ENCODE peak calls at places on chromosomes 3 and 15, in ten cellular contexts. L is IMR-90, K is bronchial epithelial cell, B is AG10803, F is keratinocyte, A is GM12865, J is tibial artery, Q is NB4, P is stomach, Y is adrenal gland. E is an unnamed sample.

GRCh38 chr15:82132742-82133141 is 86.9 kb upstream of the MEX3B start:
- DNase-seq in B (peak; percentile 91), F (peak; percentile 5), Q (no peak), P (no peak), A (no peak), J (no peak), L (peak; percentile 93), K (peak; percentile 96), Y (no peak), E (peak; percentile 89)

GRCh38 chr3:183591881-183592521 is 36.5 kb upstream of the KLHL6 start:
- DNase-seq in B (peak; percentile 13), A (peak; percentile 84), P (no peak), L (no peak), Y (no peak), Q (peak; percentile 23), K (peak; percentile 8), J (no peak), F (no peak), E (no peak)

GRCh38 chr3:127628788-127629456 is at the start of gene PODXL2:
- DNase-seq in K (no peak), B (peak; percentile 56), Y (peak; percentile 61), P (peak; percentile 55), F (no peak), L (peak; percentile 52), A (peak; percentile 53), Q (no peak), J (no peak), E (peak; percentile 40)

GRCh38 chr3:171811059-171811912 is 1.0 kb upstream of the PLD1 start:
- DNase-seq in Q (peak; percentile 93), B (peak; percentile 100), L (peak; percentile 99), K (peak; percentile 98), A (no peak), J (peak; percentile 81), Y (no peak), P (no peak), F (no peak), E (peak; percentile 90)

GRCh38 chr3:6528951-6529350 is 332.0 kb upstream of the GRM7 start:
- DNase-seq in A (peak; percentile 34), B (no peak), Q (no peak), F (no peak), K (peak; percentile 37), L (no peak), Y (no peak), J (no peak), P (no peak), E (no peak)

GRCh38 chr15:99450896-99451358 is 114.9 kb upstream of the MEF2A start:
- DNase-seq in L (no peak), Y (peak; percentile 68), K (peak; percentile 75), J (peak; percentile 78), Q (peak; percentile 49), A (peak; percentile 61), P (peak; percentile 46), F (no peak), B (peak; percentile 29), E (peak; percentile 46)

GRCh38 chr3:195849322-195850074 is 37.8 kb upstream of the MUC4 start:
- DNase-seq in K (no peak), Y (no peak), B (no peak), Q (no peak), L (no peak), F (no peak), P (no peak), J (no peak), A (peak; percentile 62), E (no peak)

GRCh38 chr3:124558898-124559649 is 171.2 kb upstream of the UMPS start:
- DNase-seq in P (peak; percentile 84), L (peak; percentile 96), Q (no peak), J (peak; percentile 97), B (peak; percentile 93), A (no peak), F (no peak), K (peak; percentile 90), Y (peak; percentile 80), E (peak; percentile 94)

GRCh38 chr15:48785195-48785594 is 25.7 kb downstream of the CEP152 start:
- DNase-seq in F (no peak), K (no peak), B (peak; percentile 31), P (no peak), L (no peak), A (no peak), J (no peak), Q (no peak), Y (no peak), E (no peak)

GRCh38 chr15:38819343-38819858 is 254.8 kb upstream of the RASGRP1 start:
- DNase-seq in Y (no peak), A (peak; percentile 42), F (no peak), K (no peak), J (no peak), Q (no peak), P (no peak), B (no peak), L (no peak), E (peak; percentile 30)

GRCh38 chr3:179837374-179837773 is 184.5 kb downstream of the USP13 start:
- DNase-seq in Q (peak; percentile 19), P (no peak), K (peak; percentile 10), J (no peak), L (peak; percentile 24), Y (no peak), B (peak; percentile 12), F (no peak), A (no peak), E (peak; percentile 17)

GRCh38 chr3:153285194-153285641 is 123.2 kb downstream of the RAP2B start:
- DNase-seq in J (no peak), Q (peak; percentile 16), Y (no peak), L (peak; percentile 34), B (peak; percentile 54), K (peak; percentile 74), A (no peak), F (no peak), P (no peak), E (peak; percentile 44)
- TF ChIP-seq CTCF in J (no peak), Q (no peak), Y (no peak), L (no peak), B (peak; percentile 30), K (no peak), A (no peak), F (no peak), P (no peak), E (peak; percentile 14)

GRCh38 chr3:53132347-53132746 is 2.1 kb upstream of the RFT1 start:
- DNase-seq in Y (no peak), Q (no peak), A (no peak), P (no peak), F (no peak), L (no peak), B (no peak), K (no peak), J (no peak), E (no peak)

GRCh38 chr3:53130179-53131135 is at the start of gene RFT1:
- DNase-seq in L (peak; percentile 94), Q (peak; percentile 96), K (peak; percentile 86), A (peak; percentile 98), F (no peak), P (peak; percentile 100), B (peak; percentile 96), J (peak; percentile 99), Y (peak; percentile 97), E (peak; percentile 96)

GRCh38 chr3:53134631-53135232 is 4.5 kb upstream of the RFT1 start:
- DNase-seq in K (peak; percentile 58), P (peak; percentile 94), B (peak; percentile 60), Y (peak; percentile 75), J (peak; percentile 85), A (peak; percentile 87), L (peak; percentile 63), F (no peak), Q (peak; percentile 84), E (peak; percentile 63)

GRCh38 chr3:53129344-53129743 is 891 bp downstream of the RFT1 start:
- DNase-seq in P (no peak), K (no peak), Y (no peak), B (no peak), L (no peak), Q (peak; percentile 12), J (no peak), F (no peak), A (peak; percentile 14), E (no peak)

GRCh38 chr3:53131136-53131495 is 881 bp upstream of the RFT1 start:
- DNase-seq in F (no peak), P (no peak), L (no peak), Q (no peak), K (no peak), Y (no peak), B (no peak), A (no peak), J (peak; percentile 25), E (no peak)
- H3K4me3 ChIP-seq in F (peak overlapping the region; percentile 98), P (peak overlapping the region; percentile 98), L (no peak overlapping the region), Q (peak overlapping the region; percentile 100), K (no peak overlapping the region), Y (peak overlapping the region; percentile 73), B (peak overlapping the region; percentile 95), A (peak overlapping the region; percentile 90), J (peak overlapping the region; percentile 89), E (no peak overlapping the region)

GRCh38 chr15:27059610-27060202 is 88.7 kb downstream of the GABRG3 start:
- DNase-seq in B (peak; percentile 37), J (no peak), K (peak; percentile 17), Q (peak; percentile 56), A (peak; percentile 15), P (no peak), F (no peak), Y (peak; percentile 61), L (peak; percentile 11), E (peak; percentile 30)
- TF ChIP-seq CTCF in B (peak; percentile 61), J (peak; percentile 36), K (peak; percentile 36), Q (peak; percentile 61), A (peak; percentile 29), P (no peak), F (peak; percentile 37), Y (peak; percentile 45), L (peak; percentile 27), E (peak; percentile 51)

GRCh38 chr15:29924750-29925149 is 102.5 kb upstream of the TJP1 start:
- DNase-seq in K (peak; percentile 74), J (peak; percentile 66), L (peak; percentile 83), A (no peak), Y (no peak), F (peak; percentile 77), Q (no peak), P (no peak), B (peak; percentile 71), E (peak; percentile 66)

GRCh38 chr15:29925227-29926082 is 103.2 kb upstream of the TJP1 start:
- DNase-seq in J (peak; percentile 87), K (peak; percentile 96), Q (peak; percentile 60), B (peak; percentile 55), Y (peak; percentile 55), L (peak; percentile 80), P (peak; percentile 38), A (peak; percentile 50), F (peak; percentile 91), E (peak; percentile 83)

GRCh38 chr15:29921130-29921601 is 98.9 kb upstream of the TJP1 start:
- DNase-seq in Q (no peak), K (peak; percentile 82), P (no peak), Y (no peak), F (peak; percentile 87), J (no peak), B (no peak), L (no peak), A (no peak), E (no peak)

GRCh38 chr15:29922191-29922590 is 99.9 kb upstream of the TJP1 start:
- DNase-seq in K (no peak), Y (no peak), F (no peak), A (no peak), Q (no peak), P (no peak), L (no peak), B (no peak), J (no peak), E (no peak)

DNA sequence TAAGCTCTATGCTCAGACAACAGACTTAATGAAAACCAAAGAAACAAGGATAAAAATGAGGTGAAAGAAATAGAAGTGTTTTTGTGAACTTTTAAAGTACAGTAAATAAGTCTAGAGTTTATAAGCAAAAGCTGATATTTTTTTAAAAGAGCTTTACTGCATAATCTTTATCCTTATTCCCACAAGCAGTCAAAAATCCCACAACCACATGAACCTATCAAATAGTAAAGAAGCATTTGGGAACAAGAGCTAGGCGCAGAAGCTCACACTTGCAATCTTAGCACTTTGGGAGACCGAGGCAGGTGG is 103.8 kb upstream of the TJP1 start:
- DNase-seq in L (no peak), P (no peak), Y (no peak), F (no peak), B (no peak), A (no peak), Q (no peak), K (no peak), J (no peak), E (no peak)
- H3K4me3 ChIP-seq in L (no peak overlapping the region), P (no peak overlapping the region), Y (no peak overlapping the region), F (no peak overlapping the region), B (no peak overlapping the region), A (no peak overlapping the region), Q (no peak overlapping the region), K (no peak overlapping the region), J (no peak overlapping the region), E (no peak overlapping the region)

E was measured in astrocyte of the spinal cord.